ENCODE peak calls at places on chromosomes 7 and 10, in eight cellular contexts. One of them, this sample, is unnamed.
A peak's percentile ranks its signal among the peaks of the same experiment; 100 is the strongest.

GRCh38 chr10:96814264-96814663 is 17.8 kb upstream of the LCOR start:
- DNase-seq in PC-3: peak; percentile 60
- DNase-seq in neural progenitor cell: no peak
- DNase-seq in GM23248: peak; percentile 89
- DNase-seq in OCI-LY7: no peak
- DNase-seq in hepatocyte: no peak
- DNase-seq in HCT116: peak; percentile 23
- DNase-seq in SK-N-SH: no peak
- DNase-seq in this sample: no peak

GRCh38 chr10:34045571-34046190 is 711.2 kb upstream of the NRP1 start:
- DNase-seq in PC-3: peak; percentile 62
- DNase-seq in neural progenitor cell: no peak
- DNase-seq in GM23248: peak; percentile 38
- DNase-seq in OCI-LY7: no peak
- DNase-seq in hepatocyte: no peak
- DNase-seq in HCT116: no peak
- DNase-seq in SK-N-SH: no peak
- DNase-seq in this sample: no peak

GRCh38 chr10:129598413-129598812 is 131.4 kb downstream of the MGMT start:
- DNase-seq in PC-3: no peak
- DNase-seq in neural progenitor cell: no peak
- DNase-seq in GM23248: no peak
- DNase-seq in OCI-LY7: no peak
- DNase-seq in hepatocyte: no peak
- DNase-seq in HCT116: no peak
- DNase-seq in SK-N-SH: no peak
- DNase-seq in this sample: no peak

GRCh38 chr10:12499587-12499986 is 150.2 kb downstream of the CAMK1D start:
- DNase-seq in PC-3: no peak
- DNase-seq in neural progenitor cell: no peak
- DNase-seq in GM23248: no peak
- DNase-seq in OCI-LY7: no peak
- DNase-seq in hepatocyte: no peak
- DNase-seq in HCT116: no peak
- DNase-seq in SK-N-SH: no peak
- DNase-seq in this sample: no peak

GRCh38 chr7:27420702-27421101 is 178.1 kb downstream of the EVX1 start:
- DNase-seq in PC-3: no peak
- DNase-seq in neural progenitor cell: no peak
- DNase-seq in GM23248: no peak
- DNase-seq in OCI-LY7: no peak
- DNase-seq in hepatocyte: peak; percentile 28
- DNase-seq in HCT116: no peak
- DNase-seq in SK-N-SH: no peak
- DNase-seq in this sample: no peak

GRCh38 chr10:95445223-95445836 is 115.8 kb downstream of the SORBS1 start:
- DNase-seq in PC-3: peak; percentile 85
- DNase-seq in neural progenitor cell: no peak
- DNase-seq in GM23248: peak; percentile 87
- DNase-seq in OCI-LY7: no peak
- DNase-seq in hepatocyte: peak; percentile 37
- DNase-seq in HCT116: peak; percentile 51
- DNase-seq in SK-N-SH: no peak
- DNase-seq in this sample: no peak

GRCh38 chr7:137967143-137968018 is 34.5 kb downstream of the CREB3L2 start:
- DNase-seq in PC-3: peak; percentile 40
- DNase-seq in neural progenitor cell: peak; percentile 13
- DNase-seq in GM23248: peak; percentile 71
- DNase-seq in OCI-LY7: no peak
- DNase-seq in hepatocyte: peak; percentile 50
- DNase-seq in HCT116: no peak
- DNase-seq in SK-N-SH: no peak
- DNase-seq in this sample: peak; percentile 41

GRCh38 chr10:28796606-28797512 is 119.5 kb downstream of the BAMBI start:
- DNase-seq in PC-3: peak; percentile 71
- DNase-seq in neural progenitor cell: no peak
- DNase-seq in GM23248: peak; percentile 0
- DNase-seq in OCI-LY7: no peak
- DNase-seq in hepatocyte: peak; percentile 28
- DNase-seq in HCT116: no peak
- DNase-seq in SK-N-SH: no peak
- DNase-seq in this sample: no peak

GRCh38 chr7:55420535-55420934 is 55.4 kb downstream of the LANCL2 start:
- DNase-seq in PC-3: peak; percentile 10
- DNase-seq in neural progenitor cell: no peak
- DNase-seq in GM23248: peak; percentile 27
- DNase-seq in OCI-LY7: no peak
- DNase-seq in hepatocyte: no peak
- DNase-seq in HCT116: no peak
- DNase-seq in SK-N-SH: no peak
- DNase-seq in this sample: no peak
- TF ChIP-seq EZH2phosphoT487 in PC-3: no peak
- TF ChIP-seq EZH2phosphoT487 in neural progenitor cell: no peak
- TF ChIP-seq EZH2phosphoT487 in GM23248: no peak
- TF ChIP-seq EZH2phosphoT487 in OCI-LY7: no peak
- TF ChIP-seq EZH2phosphoT487 in hepatocyte: no peak
- TF ChIP-seq EZH2phosphoT487 in HCT116: no peak
- TF ChIP-seq EZH2phosphoT487 in SK-N-SH: no peak
- TF ChIP-seq EZH2phosphoT487 in this sample: no peak

DNA sequence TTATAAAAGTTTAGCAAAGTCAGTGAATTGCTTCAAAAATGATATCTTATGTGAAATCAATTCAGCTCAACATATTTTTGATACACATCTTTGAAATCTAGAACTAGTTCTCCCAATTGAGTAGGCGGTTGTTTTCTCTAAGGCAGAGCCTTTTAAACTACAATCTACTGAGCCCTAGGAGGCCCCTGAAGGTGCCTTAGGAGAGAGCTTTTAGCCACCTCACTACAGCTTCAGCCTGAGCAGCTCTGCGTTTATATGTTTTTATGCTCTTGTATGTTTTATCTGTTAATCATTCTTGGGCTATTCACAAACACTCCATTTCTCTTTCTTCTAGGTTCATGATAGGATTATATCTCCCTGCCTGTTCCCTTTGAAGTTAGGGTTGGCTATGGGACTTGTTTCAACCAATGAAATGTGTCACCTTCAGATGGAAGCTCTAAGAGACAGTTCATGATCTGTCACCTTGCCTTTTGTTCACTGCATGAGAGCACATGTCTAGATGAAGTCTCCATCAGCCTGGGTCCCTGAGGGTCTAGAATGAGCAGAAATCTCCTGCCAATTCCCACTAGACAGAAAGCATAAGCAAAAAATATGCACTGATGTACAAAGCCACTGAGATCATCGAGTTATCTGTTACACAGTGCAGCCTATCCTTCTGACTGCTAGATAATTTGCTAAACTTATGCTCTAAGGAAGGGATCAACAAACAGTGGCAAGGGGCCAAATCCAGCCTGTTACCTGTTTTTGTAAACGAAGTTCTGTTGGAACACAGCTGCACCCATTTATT is 128.6 kb upstream of the CDK1 start:
- DNase-seq in PC-3: peak; percentile 76
- DNase-seq in neural progenitor cell: no peak
- DNase-seq in GM23248: no peak
- DNase-seq in OCI-LY7: no peak
- DNase-seq in hepatocyte: peak; percentile 26
- DNase-seq in HCT116: no peak
- DNase-seq in SK-N-SH: no peak
- DNase-seq in this sample: no peak
- TF ChIP-seq EZH2phosphoT487 in PC-3: no peak
- TF ChIP-seq EZH2phosphoT487 in neural progenitor cell: no peak
- TF ChIP-seq EZH2phosphoT487 in GM23248: no peak
- TF ChIP-seq EZH2phosphoT487 in OCI-LY7: no peak
- TF ChIP-seq EZH2phosphoT487 in hepatocyte: no peak
- TF ChIP-seq EZH2phosphoT487 in HCT116: no peak
- TF ChIP-seq EZH2phosphoT487 in SK-N-SH: no peak
- TF ChIP-seq EZH2phosphoT487 in this sample: no peak

GRCh38 chr7:150945853-150946825 is 32.0 kb downstream of the KCNH2 start:
- DNase-seq in PC-3: no peak
- DNase-seq in neural progenitor cell: no peak
- DNase-seq in GM23248: no peak
- DNase-seq in OCI-LY7: no peak
- DNase-seq in hepatocyte: peak; percentile 17
- DNase-seq in HCT116: no peak
- DNase-seq in SK-N-SH: peak; percentile 97
- DNase-seq in this sample: no peak
- TF ChIP-seq EZH2phosphoT487 in PC-3: no peak
- TF ChIP-seq EZH2phosphoT487 in neural progenitor cell: no peak
- TF ChIP-seq EZH2phosphoT487 in GM23248: no peak
- TF ChIP-seq EZH2phosphoT487 in OCI-LY7: no peak
- TF ChIP-seq EZH2phosphoT487 in hepatocyte: no peak
- TF ChIP-seq EZH2phosphoT487 in HCT116: no peak
- TF ChIP-seq EZH2phosphoT487 in SK-N-SH: no peak
- TF ChIP-seq EZH2phosphoT487 in this sample: no peak

GRCh38 chr7:46369933-46370654 is 449.0 kb upstream of the IGFBP3 start:
- DNase-seq in PC-3: peak; percentile 90
- DNase-seq in neural progenitor cell: no peak
- DNase-seq in GM23248: peak; percentile 91
- DNase-seq in OCI-LY7: no peak
- DNase-seq in hepatocyte: peak; percentile 22
- DNase-seq in HCT116: peak; percentile 7
- DNase-seq in SK-N-SH: no peak
- DNase-seq in this sample: no peak
- TF ChIP-seq EZH2phosphoT487 in PC-3: no peak
- TF ChIP-seq EZH2phosphoT487 in neural progenitor cell: no peak
- TF ChIP-seq EZH2phosphoT487 in GM23248: peak; percentile 51
- TF ChIP-seq EZH2phosphoT487 in OCI-LY7: no peak
- TF ChIP-seq EZH2phosphoT487 in hepatocyte: no peak
- TF ChIP-seq EZH2phosphoT487 in HCT116: no peak
- TF ChIP-seq EZH2phosphoT487 in SK-N-SH: no peak
- TF ChIP-seq EZH2phosphoT487 in this sample: no peak

GRCh38 chr7:102040569-102040968 is 223.1 kb downstream of the CUX1 start:
- DNase-seq in PC-3: no peak
- DNase-seq in neural progenitor cell: no peak
- DNase-seq in GM23248: no peak
- DNase-seq in OCI-LY7: no peak
- DNase-seq in hepatocyte: no peak
- DNase-seq in HCT116: no peak
- DNase-seq in SK-N-SH: no peak
- DNase-seq in this sample: no peak
- TF ChIP-seq EZH2phosphoT487 in PC-3: no peak
- TF ChIP-seq EZH2phosphoT487 in neural progenitor cell: no peak
- TF ChIP-seq EZH2phosphoT487 in GM23248: no peak
- TF ChIP-seq EZH2phosphoT487 in OCI-LY7: no peak
- TF ChIP-seq EZH2phosphoT487 in hepatocyte: no peak
- TF ChIP-seq EZH2phosphoT487 in HCT116: no peak
- TF ChIP-seq EZH2phosphoT487 in SK-N-SH: no peak
- TF ChIP-seq EZH2phosphoT487 in this sample: no peak

DNA sequence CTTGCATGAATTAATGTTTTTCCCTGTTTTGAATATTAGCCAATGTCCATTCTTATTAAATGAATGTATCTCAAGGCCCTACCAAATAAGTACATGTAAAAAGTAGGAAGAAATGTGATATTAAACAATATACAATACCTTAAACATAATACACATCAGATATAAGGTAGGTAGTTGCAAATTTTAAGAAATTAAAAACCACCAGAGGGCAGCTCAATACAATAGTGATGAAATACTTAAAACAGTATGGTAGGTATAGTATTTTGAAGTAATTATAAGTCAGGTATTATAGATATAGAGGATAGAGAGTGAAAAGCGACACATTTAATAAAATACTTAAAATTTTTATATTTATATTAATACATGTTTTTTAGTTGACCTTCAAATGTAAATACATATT is 43.6 kb upstream of the CDK14 start:
- DNase-seq in PC-3: peak; percentile 61
- DNase-seq in neural progenitor cell: no peak
- DNase-seq in GM23248: peak; percentile 38
- DNase-seq in OCI-LY7: peak; percentile 14
- DNase-seq in hepatocyte: no peak
- DNase-seq in HCT116: no peak
- DNase-seq in SK-N-SH: no peak
- DNase-seq in this sample: no peak
- TF ChIP-seq EZH2phosphoT487 in PC-3: no peak
- TF ChIP-seq EZH2phosphoT487 in neural progenitor cell: no peak
- TF ChIP-seq EZH2phosphoT487 in GM23248: no peak
- TF ChIP-seq EZH2phosphoT487 in OCI-LY7: no peak
- TF ChIP-seq EZH2phosphoT487 in hepatocyte: no peak
- TF ChIP-seq EZH2phosphoT487 in HCT116: no peak
- TF ChIP-seq EZH2phosphoT487 in SK-N-SH: no peak
- TF ChIP-seq EZH2phosphoT487 in this sample: no peak

GRCh38 chr7:15606561-15606960 is 44.7 kb upstream of the AGMO start:
- DNase-seq in PC-3: no peak
- DNase-seq in neural progenitor cell: no peak
- DNase-seq in GM23248: no peak
- DNase-seq in OCI-LY7: no peak
- DNase-seq in hepatocyte: no peak
- DNase-seq in HCT116: no peak
- DNase-seq in SK-N-SH: no peak
- DNase-seq in this sample: no peak

GRCh38 chr7:15604166-15604565 is 42.4 kb upstream of the AGMO start:
- DNase-seq in PC-3: no peak
- DNase-seq in neural progenitor cell: no peak
- DNase-seq in GM23248: no peak
- DNase-seq in OCI-LY7: no peak
- DNase-seq in hepatocyte: no peak
- DNase-seq in HCT116: no peak
- DNase-seq in SK-N-SH: no peak
- DNase-seq in this sample: no peak

GRCh38 chr7:15603124-15603523 is 41.3 kb upstream of the AGMO start:
- DNase-seq in PC-3: no peak
- DNase-seq in neural progenitor cell: no peak
- DNase-seq in GM23248: peak; percentile 2
- DNase-seq in OCI-LY7: no peak
- DNase-seq in hepatocyte: no peak
- DNase-seq in HCT116: no peak
- DNase-seq in SK-N-SH: no peak
- DNase-seq in this sample: no peak

GRCh38 chr7:15600298-15600697 is 38.5 kb upstream of the AGMO start:
- DNase-seq in PC-3: no peak
- DNase-seq in neural progenitor cell: no peak
- DNase-seq in GM23248: no peak
- DNase-seq in OCI-LY7: no peak
- DNase-seq in hepatocyte: no peak
- DNase-seq in HCT116: no peak
- DNase-seq in SK-N-SH: no peak
- DNase-seq in this sample: no peak

DNA sequence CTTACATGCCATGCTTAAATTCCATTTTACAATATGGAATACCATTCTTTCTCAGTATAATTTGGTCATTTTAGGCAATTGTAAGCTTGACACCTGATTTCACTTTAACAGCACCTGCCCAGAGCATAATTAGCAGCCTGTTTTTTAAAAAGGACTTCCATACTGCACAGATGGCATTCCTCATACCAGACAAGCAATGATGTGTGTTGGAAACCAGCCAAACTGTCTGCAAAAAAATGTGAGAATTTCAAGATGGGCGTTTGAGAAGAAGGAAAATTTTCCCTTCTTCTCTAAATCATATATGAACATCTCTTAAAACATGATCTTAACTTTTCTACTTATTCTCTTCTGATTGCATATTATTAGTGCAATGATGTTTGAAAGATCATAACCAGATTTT is 40.4 kb upstream of the AGMO start:
- DNase-seq in PC-3: no peak
- DNase-seq in neural progenitor cell: no peak
- DNase-seq in GM23248: no peak
- DNase-seq in OCI-LY7: no peak
- DNase-seq in hepatocyte: peak; percentile 8
- DNase-seq in HCT116: no peak
- DNase-seq in SK-N-SH: no peak
- DNase-seq in this sample: no peak
- TF ChIP-seq EZH2phosphoT487 in PC-3: no peak
- TF ChIP-seq EZH2phosphoT487 in neural progenitor cell: no peak
- TF ChIP-seq EZH2phosphoT487 in GM23248: no peak
- TF ChIP-seq EZH2phosphoT487 in OCI-LY7: no peak
- TF ChIP-seq EZH2phosphoT487 in hepatocyte: no peak
- TF ChIP-seq EZH2phosphoT487 in HCT116: no peak
- TF ChIP-seq EZH2phosphoT487 in SK-N-SH: no peak
- TF ChIP-seq EZH2phosphoT487 in this sample: no peak